ENCODE peak calls at places on chromosomes 6 and 20, in four cellular contexts. M is BE2C, S is astrocyte of the spinal cord, L is ovary. G is an unnamed sample.
A peak's percentile ranks its signal among the peaks of the same experiment; 100 is the strongest.

GRCh38 chr6:36679043-36679821 is 718 bp downstream of the CDKN1A start:
- DNase-seq in M (peak; percentile 71), L (peak; percentile 84), S (peak; percentile 51), G (no peak)

GRCh38 chr6:5942591-5942990 is 64.1 kb downstream of the NRN1 start:
- DNase-seq in L (no peak), M (no peak), S (peak; percentile 10), G (no peak)

GRCh38 chr20:46253391-46253790 is 54.9 kb downstream of the CDH22 start:
- DNase-seq in S (no peak), L (no peak), M (peak; percentile 76), G (no peak)

GRCh38 chr6:159955945-159956361 is 12.9 kb upstream of the IGF2R start:
- DNase-seq in L (no peak), M (no peak), S (no peak), G (no peak)

GRCh38 chr6:93972791-93973190 is 553.4 kb upstream of the EPHA7 start:
- DNase-seq in M (no peak), L (no peak), S (peak; percentile 16), G (no peak)

GRCh38 chr6:52514514-52514913 is 62.3 kb downstream of the TRAM2 start:
- DNase-seq in L (no peak), M (no peak), S (peak; percentile 58), G (peak; percentile 84)

GRCh38 chr6:122903266-122903915 is 92.6 kb upstream of the CLVS2 start:
- DNase-seq in M (no peak), L (no peak), S (no peak), G (no peak)

GRCh38 chr6:68635706-68636513 is 828 bp downstream of the ADGRB3 start:
- DNase-seq in M (peak; percentile 45), L (peak; percentile 23), S (peak; percentile 30), G (no peak)

DNA sequence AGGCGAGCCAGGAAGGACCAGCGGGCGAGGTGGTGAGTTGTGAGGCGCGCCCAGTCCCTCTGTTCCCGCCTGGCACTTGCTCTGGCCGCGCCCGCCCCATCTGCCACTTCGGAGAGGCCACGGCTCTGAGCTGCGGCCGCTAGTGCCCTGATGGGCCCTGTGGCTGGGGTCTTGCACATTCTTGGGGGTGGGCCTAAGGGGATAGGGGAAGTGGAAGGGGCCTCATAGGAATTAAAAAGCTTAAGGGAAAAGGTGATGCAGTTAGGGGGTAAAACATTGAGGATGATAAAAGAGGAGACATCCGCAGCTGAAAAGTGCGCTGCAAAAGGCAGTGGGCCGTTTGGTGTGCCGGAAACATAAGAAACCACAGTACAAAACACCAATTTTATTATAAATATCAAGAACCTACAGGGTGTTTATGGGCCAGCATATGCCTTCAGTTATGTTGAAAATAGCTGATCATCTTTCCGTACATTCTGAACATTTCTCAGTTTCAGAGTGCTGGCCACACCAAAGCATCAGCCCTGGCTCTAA is 1.1 kb upstream of the PSMB8 start:
- DNase-seq in S (no peak), L (no peak), M (no peak), G (no peak)
- H3K4me3 ChIP-seq in S (peak overlapping the region; percentile 83), L (peak overlapping the region; percentile 73), M (peak overlapping the region; percentile 75), G (peak overlapping the region; percentile 59)

GRCh38 chr6:101114703-101115102 is 233.6 kb upstream of the ASCC3 start:
- DNase-seq in L (no peak), S (peak; percentile 38), M (peak; percentile 28), G (peak; percentile 27)
- TF ChIP-seq CTCF in L (no peak), S (peak; percentile 64), M (peak; percentile 67), G (peak; percentile 42)

DNA sequence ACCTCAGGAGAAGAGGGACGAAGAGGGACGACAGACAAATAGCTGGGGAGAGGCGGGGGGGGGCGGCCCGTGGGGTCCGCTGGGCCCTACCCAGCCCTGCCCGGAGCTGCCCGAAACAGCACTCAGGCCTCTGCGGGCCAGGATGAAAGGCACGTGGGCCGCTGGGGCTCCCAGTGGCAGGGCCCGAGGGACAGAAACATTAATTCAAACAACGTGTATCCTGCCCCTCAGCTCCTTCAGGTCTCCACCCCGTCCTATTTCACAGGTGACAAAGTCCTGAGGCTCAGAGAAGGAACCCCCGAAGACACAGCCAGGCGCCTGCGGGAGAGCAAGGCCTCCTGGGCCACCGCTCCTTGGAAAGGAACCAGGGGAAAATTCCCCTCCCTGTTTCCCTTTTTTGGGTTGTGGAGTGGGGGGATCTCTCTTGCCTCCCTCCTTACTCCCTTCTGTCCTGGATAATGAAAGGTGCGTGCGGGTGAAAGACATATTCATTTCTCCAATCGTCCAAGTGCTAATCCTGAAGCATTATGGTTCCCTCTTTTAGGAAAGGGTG is 93.3 kb downstream of the RNASET2 start:
- DNase-seq in M (no peak), S (no peak), L (no peak), G (no peak)
- H3K4me3 ChIP-seq in M (peak overlapping the region; percentile 82), S (peak overlapping the region; percentile 38), L (peak overlapping the region; percentile 45), G (no peak overlapping the region)

GRCh38 chr20:57947421-57948176 is 237.8 kb upstream of the PMEPA1 start:
- DNase-seq in M (no peak), S (peak; percentile 93), L (no peak), G (peak; percentile 90)
- TF ChIP-seq CTCF in M (no peak), S (peak; percentile 21), L (no peak), G (peak; percentile 29)

GRCh38 chr20:57455386-57455785 is 64.2 kb downstream of the RBM38 start:
- DNase-seq in M (no peak), S (no peak), L (no peak), G (no peak)
- H3K4me3 ChIP-seq in M (no peak overlapping the region), S (no peak overlapping the region), L (no peak overlapping the region), G (no peak overlapping the region)

GRCh38 chr6:116430860-116431259 is 30.3 kb upstream of the CALHM6 start:
- DNase-seq in L (no peak), S (no peak), M (no peak), G (no peak)
- TF ChIP-seq CTCF in L (no peak), S (no peak), M (no peak), G (no peak)

G was measured in HFF-Myc.